ENCODE peak calls at places on chromosome 17, in six cellular contexts. L is SK-N-SH, V is A549, A is GM12878, Q is ovary, M is transverse colon. Y is an unnamed sample.
A peak's percentile ranks its signal among the peaks of the same experiment; 100 is the strongest.

GRCh38 chr17:64315032-64315490 is 52.0 kb upstream of the TEX2 start:
- DNase-seq in L (no peak), A (no peak), Q (peak; percentile 97), V (no peak), M (peak; percentile 67), Y (peak; percentile 97)

GRCh38 chr17:74631468-74632195 is 8.1 kb upstream of the CD300E start:
- DNase-seq in M (no peak), V (no peak), Q (no peak), L (peak; percentile 80), A (peak; percentile 45), Y (no peak)

GRCh38 chr17:57377094-57377493 is 120.8 kb downstream of the MSI2 start:
- DNase-seq in L (no peak), Q (no peak), A (no peak), V (peak; percentile 70), M (no peak), Y (no peak)

GRCh38 chr17:48603959-48604769 is 622 bp downstream of the HOXB6 start:
- DNase-seq in Q (no peak), L (no peak), A (no peak), V (peak; percentile 88), M (peak; percentile 75), Y (no peak)

GRCh38 chr17:58321571-58322525 is 6.7 kb downstream of the TSPOAP1 start:
- DNase-seq in Q (peak; percentile 31), V (no peak), M (no peak), L (no peak), A (no peak), Y (no peak)

GRCh38 chr17:72176516-72176851 is 55.7 kb downstream of the SOX9 start:
- DNase-seq in A (no peak), V (no peak), Q (no peak), L (no peak), M (peak; percentile 38), Y (no peak)

GRCh38 chr17:31843382-31843780 is 15.7 kb downstream of the COPRS start:
- DNase-seq in A (no peak), L (no peak), V (no peak), Q (no peak), M (no peak), Y (no peak)

GRCh38 chr17:50850640-50851039 is 15.3 kb downstream of the WFIKKN2 start:
- DNase-seq in L (no peak), Q (no peak), A (no peak), M (no peak), V (no peak), Y (no peak)

GRCh38 chr17:19645608-19646250 is 2.8 kb upstream of the ALDH3A2 start:
- DNase-seq in A (no peak), Q (no peak), V (peak; percentile 61), M (peak; percentile 70), L (peak; percentile 47), Y (no peak)

GRCh38 chr17:49546546-49547535 is 28.8 kb upstream of the NXPH3 start:
- DNase-seq in V (no peak), A (no peak), L (peak; percentile 30), Q (no peak), M (no peak), Y (no peak)

GRCh38 chr17:14752007-14752406 is 451.1 kb downstream of the HS3ST3B1 start:
- DNase-seq in M (no peak), Q (no peak), L (no peak), V (no peak), A (no peak), Y (no peak)

GRCh38 chr17:21445091-21445650 is 69.0 kb downstream of the KCNJ12 start:
- DNase-seq in A (no peak), M (no peak), Q (no peak), L (no peak), V (no peak), Y (no peak)

GRCh38 chr17:54937018-54937417 is 31.4 kb downstream of the COX11 start:
- DNase-seq in M (no peak), A (no peak), Q (no peak), V (no peak), L (no peak), Y (no peak)

GRCh38 chr17:10120749-10121148 is 77.7 kb downstream of the GAS7 start:
- DNase-seq in Q (peak; percentile 35), L (no peak), A (no peak), V (no peak), M (no peak), Y (no peak)

DNA sequence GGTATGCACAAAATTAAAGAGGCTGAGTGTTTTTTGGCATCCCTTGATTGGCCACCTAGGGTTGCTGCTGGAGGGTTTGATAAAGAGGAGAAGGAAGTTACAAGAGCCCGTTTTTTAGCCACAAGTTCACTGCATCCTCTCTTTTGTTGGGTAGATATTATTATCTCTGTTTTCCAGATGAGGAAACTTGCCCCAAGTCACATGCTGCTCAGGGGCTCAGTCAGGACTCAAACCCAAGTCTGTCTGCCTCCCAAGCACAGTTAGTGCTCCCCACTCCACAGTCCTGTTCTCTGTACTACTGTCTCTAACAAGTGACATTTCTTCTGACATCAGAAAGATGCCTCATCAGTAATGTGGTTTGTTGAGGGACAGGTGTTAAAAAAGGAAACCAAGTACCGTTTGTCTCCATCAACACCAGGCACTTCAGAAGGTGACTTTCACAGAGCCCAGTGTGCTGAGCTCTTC is 1.4 kb downstream of the NT5M start:
- DNase-seq in A (no peak), V (no peak), L (no peak), M (no peak), Q (no peak), Y (no peak)
- TF ChIP-seq EP300 in A (no peak), V (no peak), L (no peak), M (no peak), Q (no peak), Y (no peak)

GRCh38 chr17:28743243-28744103 is at the start of gene TRAF4:
- DNase-seq in M (peak; percentile 89), V (peak; percentile 93), L (peak; percentile 92), A (no peak), Q (peak; percentile 87), Y (peak; percentile 72)
- TF ChIP-seq EP300 in M (no peak), V (peak; percentile 32), L (peak; percentile 2), A (peak; percentile 53), Q (no peak), Y (no peak)

DNA sequence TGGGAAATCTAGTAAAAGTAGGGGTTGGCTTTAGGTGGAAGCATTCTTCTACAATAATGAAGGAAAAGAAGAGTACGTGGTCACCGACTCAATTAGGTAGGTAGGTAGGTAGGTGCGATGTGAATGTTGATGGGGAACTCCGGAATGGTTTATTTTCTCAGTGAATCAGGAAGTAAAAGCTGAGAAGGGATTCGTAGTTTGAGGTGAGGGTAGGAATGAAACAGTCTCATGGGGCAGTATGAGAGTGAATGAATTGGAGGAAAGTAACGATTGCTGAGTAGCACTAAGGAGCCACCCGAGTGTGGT is 13.9 kb downstream of the PER1 start:
- DNase-seq in Q (no peak), A (no peak), L (no peak), V (no peak), M (no peak), Y (no peak)
- TF ChIP-seq EP300 in Q (no peak), A (peak; percentile 19), L (no peak), V (no peak), M (no peak), Y (no peak)

DNA sequence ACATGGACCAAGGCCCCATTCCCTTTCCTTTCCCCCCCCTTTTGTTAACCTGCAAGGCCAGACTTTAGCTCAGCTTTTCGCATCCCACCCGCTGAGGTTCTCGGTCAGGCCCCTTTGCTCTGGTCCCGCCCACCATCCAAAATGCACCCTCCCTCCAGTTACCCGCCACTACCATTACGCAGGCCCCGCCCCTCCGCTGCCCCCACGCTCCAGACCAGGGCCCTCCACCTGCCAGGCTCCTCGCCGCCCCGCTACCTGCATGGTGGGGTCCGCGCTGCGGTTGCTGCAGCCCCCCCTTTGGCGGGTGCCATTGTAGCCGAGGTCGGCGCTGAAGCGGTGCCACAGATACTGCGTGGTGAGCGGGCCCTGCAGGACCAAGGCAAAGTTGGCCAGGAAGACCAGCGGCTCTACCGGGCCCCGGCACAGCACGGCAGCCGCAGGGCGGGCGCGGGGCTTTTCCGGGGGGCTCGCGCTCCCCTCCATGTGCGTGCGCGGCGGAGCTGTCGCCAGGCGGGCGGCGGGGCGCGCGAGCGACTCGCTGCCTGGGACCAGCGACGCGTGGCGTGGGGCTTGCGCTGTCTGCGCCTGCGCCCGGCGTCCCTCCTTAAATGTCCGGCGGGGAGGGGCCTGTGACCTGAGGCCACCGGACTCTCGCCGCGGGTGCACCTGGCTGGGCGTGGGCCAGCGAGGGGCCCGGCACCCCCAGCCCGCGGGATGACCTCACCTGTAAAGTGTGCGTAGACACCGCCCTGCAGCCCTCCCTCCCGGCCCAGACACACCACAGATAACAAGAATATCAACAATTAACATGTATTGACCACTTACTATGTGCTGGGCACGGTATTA is at the start of gene SLC46A1:
- DNase-seq in A (no peak), V (peak; percentile 61), M (peak; percentile 73), Q (peak; percentile 73), L (peak; percentile 91), Y (no peak)
- TF ChIP-seq EP300 in A (no peak), V (no peak), M (no peak), Q (no peak), L (no peak), Y (no peak)

GRCh38 chr17:77282524-77283515 is 142.1 kb downstream of the SEC14L1 start:
- DNase-seq in L (peak; percentile 71), Q (no peak), A (peak; percentile 31), V (peak; percentile 72), M (peak; percentile 66), Y (no peak)

GRCh38 chr17:77281904-77282367 is 141.2 kb downstream of the SEC14L1 start:
- DNase-seq in A (no peak), V (peak; percentile 81), L (no peak), Q (no peak), M (peak; percentile 72), Y (no peak)

GRCh38 chr17:77281024-77281903 is 140.5 kb downstream of the SEC14L1 start:
- DNase-seq in L (peak; percentile 98), Q (peak; percentile 66), V (peak; percentile 86), M (peak; percentile 73), A (no peak), Y (no peak)

GRCh38 chr17:77279448-77280303 is 138.9 kb downstream of the SEC14L1 start:
- DNase-seq in Q (no peak), A (no peak), V (no peak), M (peak; percentile 29), L (peak; percentile 44), Y (no peak)

GRCh38 chr17:77280304-77280910 is 139.6 kb downstream of the SEC14L1 start:
- DNase-seq in M (peak; percentile 65), L (peak; percentile 33), Q (no peak), A (no peak), V (no peak), Y (no peak)
- TF ChIP-seq EP300 in M (no peak), L (no peak), Q (no peak), A (no peak), V (no peak), Y (no peak)

GRCh38 chr17:81977211-81978091 is at the start of gene ASPSCR1:
- DNase-seq in Q (peak; percentile 95), V (peak; percentile 95), A (peak; percentile 34), M (peak; percentile 94), L (peak; percentile 99), Y (peak; percentile 82)
- TF ChIP-seq EP300 in Q (no peak), V (no peak), A (no peak), M (no peak), L (peak; percentile 48), Y (peak; percentile 79)

GRCh38 chr17:78375401-78376079 is 2.9 kb upstream of the PGS1 start:
- DNase-seq in L (no peak), V (peak; percentile 60), Q (no peak), A (no peak), M (no peak), Y (no peak)
- TF ChIP-seq EP300 in L (no peak), V (no peak), Q (peak; percentile 17), A (no peak), M (no peak), Y (peak; percentile 72)

Y was measured in tibial nerve.